ENCODE peak calls at places on chromosome 2, in six cellular contexts. F is AG09309, W is bronchial epithelial cell, L is heart left ventricle, Z is mucosa of descending colon, D is PC-3. E is an unnamed sample.

GRCh38 chr2:216404010-216404618 is 8.2 kb upstream of the SMARCAL1 start:
- DNase-seq in F (no peak), W (peak; percentile 30), L (peak; percentile 27), Z (no peak), D (peak; percentile 63), E (peak; percentile 54)

GRCh38 chr2:239201531-239201876 is 199.3 kb downstream of the HDAC4 start:
- DNase-seq in F (no peak), W (no peak), L (peak; percentile 63), Z (peak; percentile 19), D (no peak), E (no peak)

GRCh38 chr2:74021407-74021755 is 36.7 kb downstream of the TET3 start:
- DNase-seq in F (no peak), W (no peak), L (no peak), Z (no peak), D (no peak), E (no peak)

GRCh38 chr2:34178482-34178881 is 579.4 kb upstream of the FAM98A start:
- DNase-seq in F (no peak), W (no peak), L (no peak), Z (no peak), D (no peak), E (no peak)

GRCh38 chr2:119713819-119714490 is 35.0 kb downstream of the TMEM177 start:
- DNase-seq in F (no peak), W (no peak), L (no peak), Z (no peak), D (no peak), E (no peak)

GRCh38 chr2:20067992-20068727 is 16.7 kb upstream of the LAPTM4A start:
- DNase-seq in F (peak; percentile 94), W (peak; percentile 97), L (no peak), Z (no peak), D (peak; percentile 78), E (peak; percentile 97)

GRCh38 chr2:98936917-98937351 is 909 bp upstream of the CRACDL start:
- DNase-seq in F (no peak), W (no peak), L (no peak), Z (no peak), D (no peak), E (no peak)

GRCh38 chr2:129849559-129850160 is 129.8 kb upstream of the RAB6C start:
- DNase-seq in F (peak; percentile 34), W (peak; percentile 74), L (no peak), Z (no peak), D (peak; percentile 83), E (peak; percentile 74)

GRCh38 chr2:28821295-28821958 is 10.8 kb downstream of the SPDYA start:
- DNase-seq in F (peak; percentile 17), W (peak; percentile 72), L (peak; percentile 25), Z (no peak), D (peak; percentile 80), E (peak; percentile 74)

GRCh38 chr2:138107288-138107687 is 143.0 kb downstream of the HNMT start:
- DNase-seq in F (no peak), W (peak; percentile 89), L (no peak), Z (no peak), D (peak; percentile 79), E (peak; percentile 80)

GRCh38 chr2:162344617-162344950 is 652 bp downstream of the GCA start:
- DNase-seq in F (no peak), W (no peak), L (no peak), Z (no peak), D (peak; percentile 14), E (no peak)

GRCh38 chr2:166417669-166418068 is 41.9 kb upstream of the SCN9A start:
- DNase-seq in F (no peak), W (peak; percentile 56), L (no peak), Z (no peak), D (peak; percentile 72), E (peak; percentile 64)

GRCh38 chr2:8552264-8552913 is 129.5 kb upstream of the ID2 start:
- DNase-seq in F (no peak), W (no peak), L (peak; percentile 14), Z (no peak), D (no peak), E (no peak)

GRCh38 chr2:105494683-105495425 is 96.0 kb upstream of the FHL2 start:
- DNase-seq in F (no peak), W (no peak), L (peak; percentile 77), Z (no peak), D (no peak), E (no peak)

GRCh38 chr2:61167587-61167986 is 5.6 kb downstream of the C2orf74 start:
- DNase-seq in F (no peak), W (no peak), L (no peak), Z (no peak), D (no peak), E (no peak)

GRCh38 chr2:26612522-26613240 is 28.5 kb downstream of the CIB4 start:
- DNase-seq in F (no peak), W (no peak), L (peak; percentile 63), Z (no peak), D (no peak), E (no peak)

GRCh38 chr2:71348302-71348701 is 16.7 kb downstream of the ZNF638 start:
- DNase-seq in F (no peak), W (peak; percentile 29), L (no peak), Z (no peak), D (peak; percentile 39), E (peak; percentile 54)

DNA sequence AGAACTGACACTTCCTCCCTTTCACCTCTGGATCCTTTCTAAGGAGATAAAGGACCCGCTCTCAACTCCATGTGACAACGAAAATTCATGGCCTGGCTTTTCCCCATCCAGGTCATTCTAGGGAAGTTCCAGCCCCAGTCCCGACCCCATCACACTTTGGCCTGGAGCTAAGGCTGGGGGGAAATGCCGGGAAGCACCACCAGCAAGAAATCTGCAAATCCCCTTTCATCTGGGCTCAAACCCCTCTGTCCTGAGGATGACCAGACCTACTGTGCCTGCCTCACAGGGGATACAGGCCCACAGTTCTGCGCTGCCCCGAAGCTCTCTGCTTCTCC is 1.3 kb downstream of the SIX2 start:
- DNase-seq in F (no peak), W (no peak), L (no peak), Z (no peak), D (no peak), E (no peak)
- H3K4me3 ChIP-seq in F (no peak overlapping the region), W (peak overlapping the region; percentile 71), L (peak overlapping the region; percentile 63), Z (no peak overlapping the region), D (peak overlapping the region; percentile 74), E (peak overlapping the region; percentile 72)

GRCh38 chr2:155315768-155316167 is 617.3 kb downstream of the KCNJ3 start:
- DNase-seq in F (no peak), W (no peak), L (no peak), Z (no peak), D (no peak), E (no peak)

GRCh38 chr2:155309483-155309882 is 611.0 kb downstream of the KCNJ3 start:
- DNase-seq in F (no peak), W (peak; percentile 2), L (no peak), Z (no peak), D (no peak), E (peak; percentile 4)

GRCh38 chr2:155308367-155309009 is 610.0 kb downstream of the KCNJ3 start:
- DNase-seq in F (no peak), W (peak; percentile 1), L (no peak), Z (no peak), D (peak; percentile 52), E (no peak)

GRCh38 chr2:155310589-155310988 is 612.1 kb downstream of the KCNJ3 start:
- DNase-seq in F (no peak), W (peak; percentile 47), L (no peak), Z (no peak), D (peak; percentile 50), E (peak; percentile 49)
- TF ChIP-seq CTCF in F (peak; percentile 12), W (peak; percentile 24), L (no peak), Z (no peak), D (peak; percentile 75), E (peak; percentile 43)

GRCh38 chr2:64745562-64745961 is 91.8 kb upstream of the SERTAD2 start:
- DNase-seq in F (no peak), W (peak; percentile 17), L (no peak), Z (no peak), D (no peak), E (no peak)
- H3K4me3 ChIP-seq in F (no peak overlapping the region), W (no peak overlapping the region), L (no peak overlapping the region), Z (no peak overlapping the region), D (no peak overlapping the region), E (no peak overlapping the region)

DNA sequence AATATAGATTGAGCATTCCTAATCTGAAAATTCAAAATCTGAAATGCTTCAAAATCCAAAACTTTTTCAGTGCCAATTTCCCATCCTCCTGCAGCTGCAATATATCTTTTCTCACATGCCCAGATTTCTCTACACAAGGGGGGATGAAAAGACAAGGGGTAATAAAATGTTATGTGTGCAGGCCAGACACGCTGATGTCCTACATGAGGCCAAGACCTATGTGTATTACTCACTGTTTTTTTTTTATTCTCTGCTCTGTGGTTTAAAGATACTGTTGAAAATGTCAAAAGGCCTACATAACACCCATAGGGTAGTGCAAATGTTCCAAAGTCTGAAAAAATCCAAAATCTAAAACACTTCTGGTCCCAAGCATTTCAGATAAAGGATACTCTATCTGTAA is 41.2 kb upstream of the CWC22 start:
- DNase-seq in F (no peak), W (no peak), L (no peak), Z (no peak), D (no peak), E (no peak)
- TF ChIP-seq CTCF in F (no peak), W (no peak), L (no peak), Z (no peak), D (no peak), E (no peak)

DNA sequence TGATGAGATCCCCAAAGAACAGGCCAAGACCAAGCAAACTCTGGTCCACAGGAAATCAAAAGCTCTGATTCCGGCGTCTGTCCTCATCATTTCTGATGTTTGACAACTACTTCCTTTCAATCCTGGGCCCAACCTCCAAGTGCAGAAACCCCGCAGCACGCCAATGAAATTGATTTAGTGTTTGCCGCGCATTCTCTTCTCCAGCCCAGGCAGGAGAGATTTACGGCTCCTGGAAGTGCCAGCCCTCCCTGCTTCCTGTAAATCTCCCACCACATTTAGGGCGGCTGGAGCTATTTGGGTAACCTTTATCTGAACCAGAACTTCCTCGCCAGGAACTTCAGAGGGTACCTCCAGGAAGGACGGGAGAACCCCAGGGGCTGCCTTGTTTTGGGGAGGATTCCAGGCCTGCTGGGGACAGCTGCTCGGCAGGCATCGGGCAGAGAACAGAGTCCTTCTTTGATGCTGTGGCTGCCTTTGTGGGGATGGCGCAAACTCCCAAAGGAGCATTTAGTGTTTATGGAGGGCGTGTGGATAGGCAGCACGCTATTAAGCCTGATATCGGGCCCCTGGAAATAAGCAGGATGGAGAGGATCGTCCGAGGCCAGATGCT is 122.1 kb upstream of the MYCN start:
- DNase-seq in F (no peak), W (no peak), L (no peak), Z (no peak), D (no peak), E (no peak)
- H3K4me3 ChIP-seq in F (no peak overlapping the region), W (no peak overlapping the region), L (no peak overlapping the region), Z (no peak overlapping the region), D (no peak overlapping the region), E (no peak overlapping the region)

GRCh38 chr2:83817511-83817910 is 641.6 kb downstream of the SUCLG1 start:
- DNase-seq in F (no peak), W (peak; percentile 25), L (no peak), Z (no peak), D (peak; percentile 42), E (peak; percentile 27)
- TF ChIP-seq CTCF in F (peak; percentile 3), W (peak; percentile 33), L (no peak), Z (no peak), D (peak; percentile 57), E (peak; percentile 26)

GRCh38 chr2:114057638-114058037 is 167.7 kb downstream of the ACTR3 start:
- DNase-seq in F (no peak), W (no peak), L (no peak), Z (no peak), D (no peak), E (no peak)
- H3K4me3 ChIP-seq in F (no peak overlapping the region), W (no peak overlapping the region), L (no peak overlapping the region), Z (no peak overlapping the region), D (no peak overlapping the region), E (no peak overlapping the region)

E was measured in epithelial cell of esophagus.